ENCODE peak calls at places on chromosomes 5 and 9, in four cellular contexts. S, K, F and B are unnamed samples.

GRCh38 chr9:107087256-107087655 is 195.8 kb upstream of the RAD23B start:
- DNase-seq in F (no peak), K (no peak), S (no peak), B (no peak)

GRCh38 chr5:16721151-16722102 is 104.6 kb upstream of the RETREG1 start:
- DNase-seq in K (no peak), F (no peak), S (no peak), B (no peak)

GRCh38 chr5:69167488-69167845 is 517 bp downstream of the CCNB1 start:
- DNase-seq in S (no peak), F (no peak), K (no peak), B (peak)

GRCh38 chr5:131394128-131394527 is 130.3 kb downstream of the CDC42SE2 start:
- DNase-seq in K (no peak), F (no peak), S (no peak), B (no peak)

GRCh38 chr5:10652151-10652550 is 88.3 kb downstream of the ANKRD33B start:
- DNase-seq in S (no peak), K (no peak), F (peak), B (no peak)

GRCh38 chr5:93609756-93610155 is 26.7 kb downstream of the NR2F1 start:
- DNase-seq in F (no peak), K (no peak), S (no peak), B (no peak)

GRCh38 chr9:113393281-113393680 is 7.8 kb downstream of the ALAD start:
- DNase-seq in K (no peak), S (no peak), F (no peak), B (no peak)

GRCh38 chr5:44664711-44665100 is 144.0 kb upstream of the MRPS30 start:
- DNase-seq in S (no peak), F (no peak), K (no peak), B (no peak)

GRCh38 chr5:181261320-181262085 is 560 bp upstream of the TRIM52 start:
- DNase-seq in F (peak), K (no peak), S (peak), B (peak)

GRCh38 chr5:149422429-149423286 is 43.6 kb upstream of the IL17B start:
- DNase-seq in F (no peak), S (no peak), K (no peak), B (peak)

GRCh38 chr9:135586601-135587109 is 25.1 kb downstream of the PAEP start:
- DNase-seq in S (no peak), F (peak), K (no peak), B (no peak)

GRCh38 chr5:21398511-21398910 is 1410.5 kb upstream of the CDH18 start:
- DNase-seq in S (no peak), F (no peak), K (no peak), B (no peak)

GRCh38 chr5:72600401-72600981 is 93.3 kb upstream of the ZNF366 start:
- DNase-seq in F (no peak), S (peak), K (peak), B (no peak)

GRCh38 chr9:12426198-12426864 is 266.9 kb upstream of the TYRP1 start:
- DNase-seq in K (no peak), S (peak), F (no peak), B (peak)

GRCh38 chr5:7978991-7979390 is 110.0 kb downstream of the MTRR start:
- DNase-seq in K (no peak), F (no peak), S (no peak), B (no peak)

GRCh38 chr9:109399258-109399767 is 78.5 kb upstream of the EPB41L4B start:
- DNase-seq in S (no peak), K (no peak), F (no peak), B (no peak)

GRCh38 chr9:4666042-4666699 is at the start of gene SPATA6L:
- DNase-seq in F (peak), S (no peak), K (no peak), B (peak)

GRCh38 chr5:78597858-78598415 is 50.6 kb downstream of the LHFPL2 start:
- DNase-seq in S (no peak), F (no peak), K (no peak), B (no peak)

GRCh38 chr9:29564564-29564963 is 1991.3 kb upstream of the C9orf72 start:
- DNase-seq in K (no peak), F (no peak), S (peak), B (no peak)

GRCh38 chr5:82560546-82560945 is 282.4 kb upstream of the RPS23 start:
- DNase-seq in S (no peak), K (no peak), F (no peak), B (no peak)

GRCh38 chr5:9924614-9925013 is 294.5 kb upstream of the TAS2R1 start:
- DNase-seq in S (peak), F (no peak), K (no peak), B (no peak)

GRCh38 chr9:127768666-127769065 is 9.8 kb downstream of the SH2D3C start:
- DNase-seq in S (no peak), F (no peak), K (no peak), B (no peak)

GRCh38 chr5:6355294-6355693 is 23.1 kb downstream of the MED10 start:
- DNase-seq in K (no peak), S (no peak), F (no peak), B (no peak)

GRCh38 chr5:107217721-107218130 is 453.0 kb downstream of the EFNA5 start:
- DNase-seq in S (no peak), F (no peak), K (no peak), B (no peak)

GRCh38 chr9:8723195-8723594 is 923.6 kb upstream of the DMAC1 start:
- DNase-seq in K (no peak), F (no peak), S (peak), B (no peak)

GRCh38 chr9:35110327-35110758 is 5.3 kb downstream of the ATOSB start:
- DNase-seq in F (peak), S (no peak), K (no peak), B (no peak)

GRCh38 chr9:31839273-31839672 is 545.2 kb upstream of the ACO1 start:
- DNase-seq in K (no peak), F (no peak), S (no peak), B (no peak)

GRCh38 chr5:139275536-139276297 is 17.8 kb upstream of the MATR3 start:
- DNase-seq in F (no peak), K (no peak), S (no peak), B (no peak)

GRCh38 chr5:145777445-145778063 is 57.6 kb downstream of the PRELID2 start:
- DNase-seq in S (no peak), K (no peak), F (no peak), B (no peak)

GRCh38 chr9:88025411-88026132 is 51.2 kb upstream of the CDK20 start:
- DNase-seq in F (no peak), S (no peak), K (no peak), B (no peak)